ENCODE peak calls at places on chromosomes 12 and 14, in five cellular contexts. One of them, this sample, is unnamed. For H3K27me3, the result is how much of the 10 kb centered on the place peaks cover.

GRCh38 chr12:132610051-132610759 is at the start of gene LRCOL1:
- DNase-seq in sigmoid colon: no peak
- DNase-seq in breast epithelium: no peak
- DNase-seq in GM12878: no peak
- DNase-seq in transverse colon: no peak
- DNase-seq in this sample: no peak

GRCh38 chr14:71143391-71144290 is 236.4 kb downstream of the PCNX1 start:
- DNase-seq in sigmoid colon: no peak
- DNase-seq in breast epithelium: no peak
- DNase-seq in GM12878: no peak
- DNase-seq in transverse colon: no peak
- DNase-seq in this sample: no peak

GRCh38 chr12:104618691-104619090 is 161.9 kb downstream of the CHST11 start:
- DNase-seq in sigmoid colon: no peak
- DNase-seq in breast epithelium: no peak
- DNase-seq in GM12878: no peak
- DNase-seq in transverse colon: no peak
- DNase-seq in this sample: no peak

GRCh38 chr14:86944434-86944833 is 1048.5 kb downstream of the GALC start:
- DNase-seq in sigmoid colon: no peak
- DNase-seq in breast epithelium: no peak
- DNase-seq in GM12878: no peak
- DNase-seq in transverse colon: no peak
- DNase-seq in this sample: no peak

GRCh38 chr12:55681142-55682077 is 26.3 kb downstream of the ITGA7 start:
- DNase-seq in sigmoid colon: peak
- DNase-seq in breast epithelium: no peak
- DNase-seq in GM12878: no peak
- DNase-seq in transverse colon: peak
- DNase-seq in this sample: peak

GRCh38 chr12:82910246-82910893 is 223.7 kb downstream of the TMTC2 start:
- DNase-seq in sigmoid colon: no peak
- DNase-seq in breast epithelium: no peak
- DNase-seq in GM12878: no peak
- DNase-seq in transverse colon: no peak
- DNase-seq in this sample: no peak

GRCh38 chr14:65249471-65250161 is 147.3 kb upstream of the MAX start:
- DNase-seq in sigmoid colon: no peak
- DNase-seq in breast epithelium: no peak
- DNase-seq in GM12878: no peak
- DNase-seq in transverse colon: no peak
- DNase-seq in this sample: no peak

GRCh38 chr12:65565601-65566560 is 258.4 kb upstream of the HMGA2 start:
- DNase-seq in sigmoid colon: no peak
- DNase-seq in breast epithelium: no peak
- DNase-seq in GM12878: no peak
- DNase-seq in transverse colon: no peak
- DNase-seq in this sample: no peak

GRCh38 chr12:108468149-108468968 is 46.7 kb upstream of the FICD start:
- DNase-seq in sigmoid colon: no peak
- DNase-seq in breast epithelium: no peak
- DNase-seq in GM12878: no peak
- DNase-seq in transverse colon: no peak
- DNase-seq in this sample: no peak

GRCh38 chr12:26646571-26646970 is 186.4 kb downstream of the ITPR2 start:
- DNase-seq in sigmoid colon: no peak
- DNase-seq in breast epithelium: no peak
- DNase-seq in GM12878: no peak
- DNase-seq in transverse colon: no peak
- DNase-seq in this sample: no peak

GRCh38 chr12:94263905-94264655 is 115.7 kb downstream of the PLXNC1 start:
- DNase-seq in sigmoid colon: no peak
- DNase-seq in breast epithelium: no peak
- DNase-seq in GM12878: no peak
- DNase-seq in transverse colon: no peak
- DNase-seq in this sample: no peak

GRCh38 chr12:130014485-130014807 is 110.6 kb upstream of the TMEM132D start:
- DNase-seq in sigmoid colon: no peak
- DNase-seq in breast epithelium: no peak
- DNase-seq in GM12878: no peak
- DNase-seq in transverse colon: no peak
- DNase-seq in this sample: no peak

GRCh38 chr14:90599748-90600507 is 203.1 kb downstream of the CALM1 start:
- DNase-seq in sigmoid colon: peak
- DNase-seq in breast epithelium: no peak
- DNase-seq in GM12878: no peak
- DNase-seq in transverse colon: no peak
- DNase-seq in this sample: no peak

GRCh38 chr14:39182770-39183684 is 8.0 kb downstream of the PNN start:
- DNase-seq in sigmoid colon: no peak
- DNase-seq in breast epithelium: no peak
- DNase-seq in GM12878: no peak
- DNase-seq in transverse colon: no peak
- DNase-seq in this sample: no peak

GRCh38 chr12:12726543-12727093 is 9.4 kb downstream of the CDKN1B start:
- DNase-seq in sigmoid colon: no peak
- DNase-seq in breast epithelium: no peak
- DNase-seq in GM12878: no peak
- DNase-seq in transverse colon: no peak
- DNase-seq in this sample: no peak

GRCh38 chr12:2259368-2259767 is 206.6 kb downstream of the CACNA1C start:
- DNase-seq in sigmoid colon: no peak
- DNase-seq in breast epithelium: no peak
- DNase-seq in GM12878: no peak
- DNase-seq in transverse colon: no peak
- DNase-seq in this sample: no peak

GRCh38 chr14:29900609-29901350 is 26.9 kb downstream of the PRKD1 start:
- DNase-seq in sigmoid colon: no peak
- DNase-seq in breast epithelium: no peak
- DNase-seq in GM12878: no peak
- DNase-seq in transverse colon: no peak
- DNase-seq in this sample: no peak

GRCh38 chr14:74425525-74426201 is 347 bp downstream of the SYNDIG1L start:
- DNase-seq in sigmoid colon: no peak
- DNase-seq in breast epithelium: no peak
- DNase-seq in GM12878: no peak
- DNase-seq in transverse colon: peak
- DNase-seq in this sample: no peak

GRCh38 chr14:74426202-74426582 is at the start of gene SYNDIG1L:
- DNase-seq in sigmoid colon: no peak
- DNase-seq in breast epithelium: no peak
- DNase-seq in GM12878: no peak
- DNase-seq in transverse colon: no peak
- DNase-seq in this sample: no peak

GRCh38 chr14:74429221-74429691 is 3.2 kb upstream of the SYNDIG1L start:
- DNase-seq in sigmoid colon: no peak
- DNase-seq in breast epithelium: no peak
- DNase-seq in GM12878: no peak
- DNase-seq in transverse colon: no peak
- DNase-seq in this sample: no peak

GRCh38 chr14:74429991-74430390 is 4.0 kb upstream of the SYNDIG1L start:
- DNase-seq in sigmoid colon: no peak
- DNase-seq in breast epithelium: no peak
- DNase-seq in GM12878: no peak
- DNase-seq in transverse colon: no peak
- DNase-seq in this sample: no peak

GRCh38 chr14:74427651-74428050 is 1.6 kb upstream of the SYNDIG1L start:
- DNase-seq in sigmoid colon: no peak
- DNase-seq in breast epithelium: no peak
- DNase-seq in GM12878: no peak
- DNase-seq in transverse colon: no peak
- DNase-seq in this sample: no peak
- H3K27me3 ChIP-seq in sigmoid colon: under half
- H3K27me3 ChIP-seq in breast epithelium: under half
- H3K27me3 ChIP-seq in GM12878: under half
- H3K27me3 ChIP-seq in transverse colon: under half
- H3K27me3 ChIP-seq in this sample: half or more

GRCh38 chr12:42237853-42238239 is 202 bp downstream of the YAF2 start:
- DNase-seq in sigmoid colon: no peak
- DNase-seq in breast epithelium: no peak
- DNase-seq in GM12878: no peak
- DNase-seq in transverse colon: no peak
- DNase-seq in this sample: no peak

GRCh38 chr12:42240131-42240750 is 2.2 kb upstream of the YAF2 start:
- DNase-seq in sigmoid colon: no peak
- DNase-seq in breast epithelium: no peak
- DNase-seq in GM12878: no peak
- DNase-seq in transverse colon: no peak
- DNase-seq in this sample: no peak

GRCh38 chr12:42236017-42236416 is 2.0 kb downstream of the YAF2 start:
- DNase-seq in sigmoid colon: no peak
- DNase-seq in breast epithelium: no peak
- DNase-seq in GM12878: no peak
- DNase-seq in transverse colon: no peak
- DNase-seq in this sample: no peak

GRCh38 chr12:42237052-42237852 is 796 bp downstream of the YAF2 start:
- DNase-seq in sigmoid colon: peak
- DNase-seq in breast epithelium: peak
- DNase-seq in GM12878: peak
- DNase-seq in transverse colon: peak
- DNase-seq in this sample: peak

DNA sequence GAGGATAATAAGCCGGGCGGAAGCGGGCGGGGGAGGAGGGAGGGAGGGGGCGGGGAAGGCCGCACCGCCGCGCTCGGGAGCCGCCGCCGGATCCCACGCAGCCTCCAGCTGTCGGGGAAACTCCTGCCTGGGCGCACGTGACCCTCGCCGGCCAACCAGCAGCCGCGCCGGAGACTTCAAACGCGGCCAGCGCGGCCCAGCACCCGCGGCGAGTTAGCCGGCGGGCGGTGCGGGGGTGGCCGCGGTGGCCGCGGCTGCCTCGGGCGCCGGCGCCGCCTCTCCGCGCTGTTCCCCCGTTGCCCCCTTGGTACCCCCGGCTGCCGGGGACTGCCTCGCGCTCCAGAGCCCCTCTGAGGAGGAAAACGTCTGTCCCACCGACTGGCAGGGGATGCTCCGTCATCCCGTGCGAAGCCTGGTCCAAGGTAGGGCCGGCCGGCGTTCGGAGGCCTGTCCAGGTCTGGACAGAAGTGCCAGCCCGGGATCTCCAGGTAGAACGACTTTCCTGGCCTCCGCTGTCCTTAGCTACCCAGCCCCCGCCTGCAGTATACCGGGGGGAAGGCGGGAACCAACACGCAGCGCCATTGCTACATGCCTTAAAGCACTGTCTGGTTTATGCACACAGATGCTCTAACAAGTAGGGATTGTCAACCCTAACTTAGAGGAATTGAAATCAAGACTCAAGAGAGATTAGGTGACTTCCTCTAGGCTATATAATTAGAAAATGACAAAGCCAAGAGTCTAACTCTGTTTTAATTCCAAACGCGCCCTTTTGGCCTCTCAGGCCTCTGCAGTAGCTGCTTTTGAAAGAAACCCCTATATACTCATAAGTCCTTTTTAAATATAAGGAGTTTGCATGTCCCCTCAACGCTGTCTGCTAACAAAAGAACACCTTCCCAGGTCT is at the start of gene YAF2:
- DNase-seq in sigmoid colon: peak
- DNase-seq in breast epithelium: peak
- DNase-seq in GM12878: peak
- DNase-seq in transverse colon: peak
- DNase-seq in this sample: peak
- TF ChIP-seq POLR2AphosphoS5 in sigmoid colon: no peak
- TF ChIP-seq POLR2AphosphoS5 in breast epithelium: no peak
- TF ChIP-seq POLR2AphosphoS5 in GM12878: no peak
- TF ChIP-seq POLR2AphosphoS5 in transverse colon: no peak
- TF ChIP-seq POLR2AphosphoS5 in this sample: peak

GRCh38 chr14:104221071-104221625 is 82.8 kb downstream of the KIF26A start:
- DNase-seq in sigmoid colon: peak
- DNase-seq in breast epithelium: no peak
- DNase-seq in GM12878: no peak
- DNase-seq in transverse colon: no peak
- DNase-seq in this sample: no peak
- H3K27me3 ChIP-seq in sigmoid colon: under half
- H3K27me3 ChIP-seq in breast epithelium: half or more
- H3K27me3 ChIP-seq in GM12878: under half
- H3K27me3 ChIP-seq in transverse colon: under half
- H3K27me3 ChIP-seq in this sample: under half

GRCh38 chr12:68951652-68952051 is 18.7 kb upstream of the CPM start:
- DNase-seq in sigmoid colon: no peak
- DNase-seq in breast epithelium: no peak
- DNase-seq in GM12878: no peak
- DNase-seq in transverse colon: peak
- DNase-seq in this sample: no peak
- TF ChIP-seq POLR2AphosphoS5 in sigmoid colon: peak
- TF ChIP-seq POLR2AphosphoS5 in breast epithelium: peak
- TF ChIP-seq POLR2AphosphoS5 in GM12878: no peak
- TF ChIP-seq POLR2AphosphoS5 in transverse colon: peak
- TF ChIP-seq POLR2AphosphoS5 in this sample: no peak

DNA sequence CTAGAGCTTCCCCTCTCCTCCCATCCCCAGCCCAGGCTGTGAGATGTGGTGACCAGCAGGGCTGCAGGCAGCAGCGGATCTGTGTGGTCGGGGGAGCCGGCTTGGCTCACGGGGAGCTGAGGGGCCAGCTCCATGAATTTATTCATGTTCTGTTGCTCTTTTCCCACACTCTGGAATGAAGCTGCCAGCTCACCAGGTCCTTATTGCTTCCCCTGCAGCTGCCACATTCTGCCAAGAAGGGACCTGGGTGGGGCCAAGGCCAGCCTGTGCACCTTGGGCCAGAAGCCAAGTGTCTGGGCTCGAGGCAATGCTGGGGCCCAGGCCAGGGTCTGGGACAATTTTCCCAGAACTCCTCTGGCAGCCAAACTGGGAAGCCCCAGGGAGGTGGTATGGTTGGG is 2.5 kb upstream of the C1QL4 start:
- DNase-seq in sigmoid colon: peak
- DNase-seq in breast epithelium: no peak
- DNase-seq in GM12878: no peak
- DNase-seq in transverse colon: peak
- DNase-seq in this sample: peak
- H3K27me3 ChIP-seq in sigmoid colon: under half
- H3K27me3 ChIP-seq in breast epithelium: under half
- H3K27me3 ChIP-seq in GM12878: under half
- H3K27me3 ChIP-seq in transverse colon: half or more
- H3K27me3 ChIP-seq in this sample: under half

This sample was measured in stomach.